ENCODE peak calls at places on chromosomes 11 and 22, in ten cellular contexts. S is SJCRH30; T is LoVo; K is stimulated activated CD8-positive, alpha-beta memory T cell treated with anti-CD3 and anti-CD28 coated beads, Interleukin-2, amount 100 ng/mL, for 48 hours; V is WERI-Rb-1; C is 8988T; N is RPMI7951; D is activated T-cell treated with anti-CD3 and anti-CD28 coated beads for 48 hours; Z is cardiac fibroblast; W is choroid plexus epithelial cell. P is an unnamed sample.
A peak's percentile ranks its signal among the peaks of the same experiment; 100 is the strongest.

GRCh38 chr11:6225896-6226295 is 8.5 kb downstream of the FHIP1B start:
- DNase-seq in S (no peak), N (no peak), V (no peak), K (no peak), Z (no peak), D (no peak), W (no peak), T (no peak), C (no peak), P (no peak)

GRCh38 chr11:30960387-30960992 is 374.3 kb upstream of the MPPED2 start:
- DNase-seq in W (peak; percentile 84), K (no peak), D (no peak), N (peak; percentile 15), V (peak; percentile 11), T (peak; percentile 35), S (no peak), Z (peak; percentile 72), C (no peak), P (peak; percentile 56)

GRCh38 chr22:40326905-40327735 is 19.2 kb upstream of the ADSL start:
- DNase-seq in V (no peak), N (no peak), Z (peak; percentile 49), T (no peak), K (no peak), W (peak; percentile 31), S (peak; percentile 43), D (no peak), C (no peak), P (no peak)

GRCh38 chr22:37442537-37442936 is 15.3 kb upstream of the ELFN2 start:
- DNase-seq in T (peak; percentile 24), S (no peak), D (no peak), C (peak; percentile 37), W (peak; percentile 62), K (no peak), V (no peak), Z (peak; percentile 71), N (peak; percentile 39), P (no peak)

GRCh38 chr22:42061041-42061440 is 9.6 kb downstream of the NAGA start:
- DNase-seq in T (no peak), Z (no peak), C (no peak), K (no peak), N (no peak), V (no peak), S (no peak), W (no peak), D (no peak), P (no peak)

GRCh38 chr11:62958547-62959071 is 26.2 kb downstream of the SLC22A6 start:
- DNase-seq in V (no peak), D (no peak), N (peak; percentile 39), K (no peak), Z (peak; percentile 17), T (no peak), C (no peak), S (peak; percentile 69), W (peak; percentile 59), P (peak; percentile 66)

GRCh38 chr11:90783111-90783510 is 560.3 kb upstream of the CHORDC1 start:
- DNase-seq in C (no peak), T (no peak), N (no peak), W (no peak), Z (no peak), S (no peak), V (no peak), K (no peak), D (no peak), P (no peak)

GRCh38 chr11:71305451-71306125 is 53.2 kb upstream of the SHANK2 start:
- DNase-seq in V (no peak), C (no peak), W (no peak), N (peak; percentile 19), K (no peak), D (no peak), T (no peak), Z (no peak), S (no peak), P (no peak)

GRCh38 chr11:2178906-2179494 is 7.4 kb upstream of the TH start:
- DNase-seq in Z (peak; percentile 61), V (no peak), K (no peak), W (peak; percentile 43), D (no peak), N (peak; percentile 81), T (no peak), C (peak; percentile 84), S (peak; percentile 54), P (no peak)

P was measured in NCI-H82.